ENCODE peak calls at places on chromosomes 2 and 18, in nine cellular contexts. C is fibroblast of pulmonary artery, S is dorsolateral prefrontal cortex, Y is fibroblast of the aortic adventitia, A is lung, B is psoas muscle, F is lower lobe of right lung, O is K562, D is pancreas. M is an unnamed sample.

GRCh38 chr2:47344890-47345583 is 57.9 kb upstream of the MSH2 start:
- DNase-seq in C (peak; percentile 60), S (peak; percentile 93), Y (no peak), A (peak; percentile 84), B (peak; percentile 59), F (peak; percentile 86), O (peak; percentile 76), D (peak; percentile 79), M (peak; percentile 54)

GRCh38 chr2:63844616-63845015 is 2.9 kb downstream of the UGP2 start:
- DNase-seq in C (no peak), S (no peak), Y (no peak), A (no peak), B (no peak), F (no peak), O (no peak), D (no peak), M (no peak)

GRCh38 chr2:113273031-113273551 is 5.6 kb downstream of the PAX8 start:
- DNase-seq in C (no peak), S (no peak), Y (no peak), A (no peak), B (no peak), F (no peak), O (no peak), D (no peak), M (peak; percentile 18)

GRCh38 chr2:235724964-235725603 is 231.2 kb downstream of the AGAP1 start:
- DNase-seq in C (peak; percentile 14), S (peak; percentile 38), Y (peak; percentile 39), A (no peak), B (peak; percentile 84), F (no peak), O (no peak), D (peak; percentile 72), M (peak; percentile 48)

GRCh38 chr2:42770288-42771131 is 6.6 kb upstream of the OXER1 start:
- DNase-seq in C (peak; percentile 64), S (no peak), Y (peak; percentile 49), A (no peak), B (no peak), F (peak; percentile 61), O (peak; percentile 85), D (no peak), M (peak; percentile 39)

GRCh38 chr2:215961981-215962380 is 51.4 kb downstream of the MREG start:
- DNase-seq in C (no peak), S (no peak), Y (no peak), A (no peak), B (no peak), F (no peak), O (no peak), D (no peak), M (no peak)

GRCh38 chr2:131130298-131130596 is 25.1 kb downstream of the PLEKHB2 start:
- DNase-seq in C (no peak), S (no peak), Y (no peak), A (no peak), B (no peak), F (no peak), O (no peak), D (no peak), M (no peak)

GRCh38 chr2:207167129-207167923 is 1.6 kb upstream of the KLF7 start:
- DNase-seq in C (peak; percentile 80), S (peak; percentile 30), Y (peak; percentile 73), A (no peak), B (no peak), F (no peak), O (no peak), D (no peak), M (peak; percentile 86)

GRCh38 chr2:40123321-40123720 is 328.6 kb downstream of the SLC8A1 start:
- DNase-seq in C (no peak), S (no peak), Y (peak; percentile 69), A (no peak), B (no peak), F (no peak), O (no peak), D (no peak), M (peak; percentile 77)

GRCh38 chr2:90209806-90210205 is 1518.3 kb downstream of the RPIA start:
- DNase-seq in C (no peak), S (no peak), Y (no peak), A (no peak), B (no peak), F (no peak), O (no peak), D (no peak), M (no peak)

GRCh38 chr2:46002507-46002883 is 294.7 kb upstream of the EPAS1 start:
- DNase-seq in C (peak; percentile 45), S (no peak), Y (peak; percentile 70), A (peak; percentile 65), B (no peak), F (no peak), O (no peak), D (no peak), M (peak; percentile 74)

GRCh38 chr2:69138793-69139510 is 126.0 kb downstream of the ANTXR1 start:
- DNase-seq in C (peak; percentile 86), S (no peak), Y (peak; percentile 87), A (no peak), B (peak; percentile 75), F (no peak), O (no peak), D (no peak), M (peak; percentile 82)

GRCh38 chr2:190882831-190883582 is 2.4 kb downstream of the GLS start:
- DNase-seq in C (no peak), S (no peak), Y (peak; percentile 27), A (no peak), B (no peak), F (no peak), O (no peak), D (no peak), M (no peak)
- H3K4me3 ChIP-seq in C (peak overlapping the region; percentile 94), S (peak overlapping the region; percentile 86), Y (peak overlapping the region; percentile 98), A (no peak overlapping the region), B (peak overlapping the region; percentile 99), F (peak overlapping the region; percentile 83), O (peak overlapping the region; percentile 82), D (peak overlapping the region; percentile 98), M (peak overlapping the region; percentile 95)

GRCh38 chr2:233033672-233034071 is 1.2 kb downstream of the NEU2 start:
- DNase-seq in C (no peak), S (no peak), Y (peak; percentile 49), A (no peak), B (no peak), F (no peak), O (no peak), D (no peak), M (peak; percentile 23)

GRCh38 chr2:233034091-233034882 is 1.8 kb downstream of the NEU2 start:
- DNase-seq in C (no peak), S (no peak), Y (no peak), A (no peak), B (no peak), F (no peak), O (no peak), D (no peak), M (no peak)

GRCh38 chr2:233029321-233029720 is 3.2 kb upstream of the NEU2 start:
- DNase-seq in C (no peak), S (no peak), Y (no peak), A (no peak), B (no peak), F (no peak), O (no peak), D (no peak), M (no peak)

GRCh38 chr2:233032551-233033320 is at the start of gene NEU2:
- DNase-seq in C (peak; percentile 25), S (no peak), Y (peak; percentile 36), A (no peak), B (no peak), F (no peak), O (no peak), D (no peak), M (peak; percentile 70)

DNA sequence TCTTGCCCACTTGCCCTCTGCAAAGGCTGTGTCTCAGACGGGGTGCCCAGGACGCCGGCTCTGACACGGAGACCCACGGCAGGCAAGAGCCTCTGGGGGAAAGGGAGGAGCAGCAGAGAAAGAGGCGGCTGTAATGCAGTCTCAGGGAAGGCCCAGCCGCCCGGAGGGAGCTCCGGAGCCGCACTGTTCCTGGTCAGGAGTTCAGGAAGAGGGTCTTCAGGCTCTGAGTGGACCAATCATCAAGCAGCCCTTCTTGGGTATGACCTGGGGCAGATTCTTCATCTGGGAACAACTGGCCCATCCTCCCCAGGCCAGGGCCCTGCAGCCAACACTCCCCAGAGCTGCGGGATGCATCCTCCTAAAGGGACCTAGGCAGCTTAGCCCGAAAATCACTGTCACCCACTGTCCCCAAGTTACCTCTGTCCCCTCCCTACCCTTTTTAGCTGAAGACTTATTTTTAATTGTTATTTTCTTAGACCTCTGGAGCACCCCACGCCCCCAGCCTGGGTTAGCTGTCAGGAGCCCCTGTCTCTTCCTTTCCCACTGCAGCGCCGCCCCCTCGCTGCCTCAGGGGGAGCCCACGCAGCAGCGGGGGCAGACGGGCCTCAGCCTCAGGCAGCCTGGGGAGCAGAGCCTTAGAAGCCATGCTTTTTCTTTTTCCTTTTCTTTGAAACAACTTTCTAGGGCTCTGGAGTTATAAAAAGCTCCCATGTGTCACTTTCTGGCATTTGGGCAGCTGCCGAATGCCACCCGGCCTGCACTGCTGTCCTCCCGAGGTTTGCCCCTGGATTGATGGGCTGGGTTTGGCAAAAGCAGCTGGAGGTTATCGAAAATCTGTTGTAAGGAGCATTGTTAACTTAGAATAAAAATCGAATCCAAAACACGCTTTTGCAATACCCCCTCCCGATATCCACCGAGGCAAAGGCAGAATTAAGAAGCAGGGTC is 644 bp upstream of the NEU2 start:
- DNase-seq in C (no peak), S (no peak), Y (no peak), A (no peak), B (no peak), F (no peak), O (no peak), D (no peak), M (peak; percentile 9)
- TF ChIP-seq CTCF in C (no peak), S (no peak), Y (no peak), A (no peak), B (no peak), F (no peak), O (no peak), D (no peak), M (no peak)

DNA sequence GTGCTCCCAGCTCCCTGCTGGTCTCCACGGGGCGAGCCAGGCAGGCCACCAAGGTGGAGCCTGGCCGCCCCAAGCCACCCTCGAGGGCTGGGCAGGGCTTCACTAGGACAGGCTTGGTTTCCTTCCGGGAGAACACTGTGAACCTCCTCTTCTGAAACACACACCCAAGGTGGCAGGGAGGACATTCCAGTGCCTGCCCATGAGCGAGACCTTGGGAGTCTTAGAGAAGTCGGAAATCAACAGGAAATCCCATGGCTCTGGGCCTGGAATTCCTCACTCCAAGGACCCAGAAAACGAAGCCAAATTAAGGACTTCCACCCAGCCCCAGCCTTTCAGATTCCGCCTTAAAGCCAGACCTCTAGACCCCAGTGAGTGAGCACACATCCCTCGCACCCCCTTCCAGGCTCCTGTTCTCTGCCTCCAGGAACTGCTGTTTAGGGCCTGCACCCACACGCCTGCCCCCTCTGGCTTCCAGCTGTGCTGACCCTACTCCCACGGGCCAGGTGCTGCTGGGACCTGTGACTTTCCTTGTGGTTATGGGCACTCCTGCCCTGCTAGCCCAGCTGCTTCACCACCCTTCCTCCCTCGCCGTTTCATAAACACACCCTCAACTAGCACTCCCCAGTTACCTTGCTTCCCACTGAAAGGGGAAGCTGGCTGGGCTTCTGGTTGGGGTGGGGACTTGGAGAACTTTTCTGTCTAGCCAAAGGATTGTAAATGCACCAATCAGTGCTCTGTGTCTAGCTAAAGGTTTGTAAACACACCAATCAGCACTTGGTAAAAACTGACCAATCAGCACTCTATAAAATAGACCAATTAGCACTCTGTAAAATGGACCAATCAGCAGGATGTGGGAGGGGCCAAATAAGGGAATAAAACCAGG is 13.7 kb downstream of the GPR17 start:
- DNase-seq in C (peak; percentile 19), S (no peak), Y (no peak), A (no peak), B (peak; percentile 61), F (peak; percentile 48), O (no peak), D (no peak), M (no peak)
- H3K4me3 ChIP-seq in C (no peak overlapping the region), S (no peak overlapping the region), Y (no peak overlapping the region), A (no peak overlapping the region), B (no peak overlapping the region), F (no peak overlapping the region), O (no peak overlapping the region), D (no peak overlapping the region), M (no peak overlapping the region)

GRCh38 chr18:43883886-43884285 is 606.6 kb upstream of the SYT4 start:
- DNase-seq in C (no peak), S (no peak), Y (no peak), A (no peak), B (no peak), F (no peak), O (no peak), D (no peak), M (no peak)
- TF ChIP-seq CTCF in C (no peak), S (no peak), Y (no peak), A (no peak), B (no peak), F (no peak), O (no peak), D (no peak), M (no peak)

M was measured in AG10803.